ENCODE peak calls at places on chromosomes 13 and 19, in seven cellular contexts. U is hippocampal formation; C is effector CD4-positive, alpha-beta T cell; Z is naive B cell; G is testis; H is brain pericyte; B is stimulated activated naive CD8-positive, alpha-beta T cell treated with anti-CD3 and anti-CD28 coated beads, Interleukin-15, Interleukin-2, amounts not matched to agents 100 U/mL and 50 U/mL, for 24 hours. P is an unnamed sample.

GRCh38 chr13:44932850-44933251 is 56.4 kb downstream of the NUFIP1 start:
- DNase-seq in G (no peak), H (peak), U (no peak), B (no peak), C (no peak), Z (no peak), P (no peak)

GRCh38 chr19:11324079-11324661 is 15.3 kb downstream of the RAB3D start:
- DNase-seq in U (peak), H (peak), B (peak), G (peak), C (no peak), Z (peak), P (peak)

GRCh38 chr19:38898788-38899446 is 501 bp downstream of the SIRT2 start:
- DNase-seq in H (no peak), Z (no peak), U (no peak), G (no peak), C (no peak), B (no peak), P (no peak)

GRCh38 chr19:55620951-55621672 is 3.3 kb downstream of the ZNF784 start:
- DNase-seq in G (no peak), B (no peak), U (no peak), C (no peak), H (no peak), Z (no peak), P (no peak)

GRCh38 chr13:102903659-102904407 is 58.0 kb downstream of the ERCC5 start:
- DNase-seq in B (no peak), Z (no peak), G (no peak), C (no peak), U (no peak), H (no peak), P (no peak)

GRCh38 chr13:43894438-43894837 is 14.7 kb downstream of the LACC1 start:
- DNase-seq in B (no peak), H (no peak), G (no peak), Z (no peak), C (no peak), U (no peak), P (no peak)

GRCh38 chr13:98664047-98664446 is 87.1 kb upstream of the STK24 start:
- DNase-seq in B (peak), U (no peak), G (no peak), Z (no peak), H (peak), C (no peak), P (no peak)

GRCh38 chr19:493391-494170 is 2.7 kb upstream of the MADCAM1 start:
- DNase-seq in U (no peak), B (no peak), H (no peak), C (no peak), G (no peak), Z (no peak), P (no peak)

GRCh38 chr19:50510121-50510670 is 795 bp downstream of the JOSD2 start:
- DNase-seq in H (no peak), U (no peak), Z (no peak), G (peak), C (no peak), B (no peak), P (no peak)

GRCh38 chr13:94480672-94481145 is 1.2 kb upstream of the DCT start:
- DNase-seq in Z (no peak), B (no peak), U (no peak), C (no peak), H (no peak), G (no peak), P (no peak)

GRCh38 chr19:45455707-45456499 is 11.9 kb upstream of the FOSB start:
- DNase-seq in H (peak), U (no peak), Z (peak), B (peak), G (peak), C (peak), P (no peak)

GRCh38 chr13:92806215-92806614 is 420.4 kb upstream of the GPC6 start:
- DNase-seq in Z (no peak), C (no peak), B (no peak), G (no peak), U (no peak), H (no peak), P (no peak)

GRCh38 chr19:1038995-1039645 is 787 bp upstream of the ABCA7 start:
- DNase-seq in H (no peak), B (no peak), Z (no peak), U (no peak), G (no peak), C (no peak), P (no peak)